ENCODE peak calls at places on chromosomes 16 and 17, in four cellular contexts. B is AG20443, Y is NCI-H460, Z is left cardiac atrium. E is an unnamed sample.

GRCh38 chr16:678209-678857 is 1.9 kb upstream of the STUB1 start:
- DNase-seq in Z (no peak), Y (no peak), B (no peak), E (no peak)

GRCh38 chr17:5219536-5219935 is 15.1 kb downstream of the SCIMP start:
- DNase-seq in Z (no peak), Y (no peak), B (no peak), E (peak)

GRCh38 chr16:14198603-14199002 is 127.5 kb downstream of the MRTFB start:
- DNase-seq in Z (no peak), Y (no peak), B (no peak), E (no peak)

GRCh38 chr16:46858151-46858550 is 26.0 kb upstream of the GPT2 start:
- DNase-seq in B (no peak), Z (no peak), Y (no peak), E (no peak)

GRCh38 chr17:9284884-9285283 is 263.6 kb downstream of the NTN1 start:
- DNase-seq in Z (peak), Y (no peak), B (peak), E (no peak)

GRCh38 chr17:37770631-37771518 is 26.0 kb upstream of the HNF1B start:
- DNase-seq in Z (peak), B (peak), Y (peak), E (peak)

GRCh38 chr16:83682858-83683235 is 124.9 kb upstream of the HSBP1 start:
- DNase-seq in Y (no peak), Z (no peak), B (no peak), E (no peak)

GRCh38 chr17:78365561-78366108 is 5.8 kb upstream of the SOCS3 start:
- DNase-seq in B (no peak), Y (no peak), Z (no peak), E (no peak)

GRCh38 chr17:41329279-41329925 is 13.9 kb upstream of the KRTAP17-1 start:
- DNase-seq in Y (peak), Z (no peak), B (peak), E (peak)

GRCh38 chr17:48626470-48627241 is 498 bp upstream of the HOXB9 start:
- DNase-seq in Y (peak), Z (no peak), B (no peak), E (no peak)

GRCh38 chr16:53159781-53160436 is 105.1 kb downstream of the CHD9 start:
- DNase-seq in B (peak), Z (no peak), Y (peak), E (no peak)

GRCh38 chr17:17723354-17724261 is 42.4 kb downstream of the RAI1 start:
- DNase-seq in B (peak), Z (no peak), Y (no peak), E (peak)